ENCODE peak calls at places on chromosomes 13 and 19, in four cellular contexts. H, U, P and Y are unnamed samples.

GRCh38 chr19:17390665-17391370 is 3.2 kb downstream of the CCDC194 start:
- DNase-seq in H (peak; percentile 84), P (peak; percentile 93), U (peak; percentile 92), Y (peak; percentile 84)

GRCh38 chr13:36767276-36767675 is 51.7 kb upstream of the RFXAP start:
- DNase-seq in H (no peak), U (no peak), P (no peak), Y (no peak)

GRCh38 chr13:97492257-97492656 is 58.3 kb downstream of the RAP2A start:
- DNase-seq in H (no peak), U (no peak), P (no peak), Y (no peak)

GRCh38 chr19:4723465-4724251 is at the start of gene DPP9:
- DNase-seq in H (peak; percentile 95), U (peak; percentile 98), P (peak; percentile 98), Y (peak; percentile 98)

GRCh38 chr19:5959260-5960004 is 18.5 kb downstream of the RANBP3 start:
- DNase-seq in P (no peak), U (no peak), H (no peak), Y (no peak)

GRCh38 chr13:24274452-24274971 is 34.9 kb upstream of the C1QTNF9 start:
- DNase-seq in H (no peak), U (no peak), P (no peak), Y (no peak)

GRCh38 chr19:5298502-5298901 is 42.1 kb downstream of the PTPRS start:
- DNase-seq in U (no peak), H (no peak), P (no peak), Y (no peak)

GRCh38 chr13:113066746-113067145 is 38.8 kb upstream of the F7 start:
- DNase-seq in U (no peak), H (no peak), P (no peak), Y (no peak)

GRCh38 chr13:51620165-51620983 is 36.1 kb downstream of the WDFY2 start:
- DNase-seq in H (no peak), P (no peak), U (no peak), Y (no peak)

GRCh38 chr19:13396256-13397080 is 109.8 kb downstream of the CACNA1A start:
- DNase-seq in U (peak; percentile 83), P (peak; percentile 91), H (no peak), Y (peak; percentile 76)

GRCh38 chr19:23957660-23958281 is 43.1 kb downstream of the ZNF726 start:
- DNase-seq in U (peak; percentile 78), P (peak; percentile 91), H (no peak), Y (peak; percentile 84)

GRCh38 chr13:25267715-25268114 is 19.6 kb downstream of the MTMR6 start:
- DNase-seq in U (peak; percentile 9), H (no peak), P (no peak), Y (peak; percentile 2)

GRCh38 chr19:33407716-33408115 is 34.2 kb downstream of the CEBPG start:
- DNase-seq in H (no peak), P (no peak), U (no peak), Y (no peak)

GRCh38 chr19:29832801-29833200 is 21.0 kb downstream of the CCNE1 start:
- DNase-seq in H (no peak), P (no peak), U (no peak), Y (no peak)

GRCh38 chr19:2770055-2771013 is 12.7 kb downstream of the SGTA start:
- DNase-seq in U (no peak), P (no peak), H (no peak), Y (no peak)

GRCh38 chr19:54190942-54191670 is at the start of gene TSEN34:
- DNase-seq in H (peak; percentile 74), U (peak; percentile 88), P (peak; percentile 84), Y (peak; percentile 83)

GRCh38 chr19:48192750-48193149 is 22.3 kb downstream of the ZSWIM9 start:
- DNase-seq in U (no peak), H (no peak), P (no peak), Y (no peak)

GRCh38 chr13:92896842-92897241 is 329.8 kb upstream of the GPC6 start:
- DNase-seq in H (no peak), U (no peak), P (no peak), Y (peak; percentile 14)

GRCh38 chr13:42524487-42525034 is 49.4 kb upstream of the TNFSF11 start:
- DNase-seq in P (peak; percentile 11), U (peak; percentile 19), H (no peak), Y (no peak)

GRCh38 chr19:703651-704446 is 4.9 kb upstream of the PALM start:
- DNase-seq in U (peak; percentile 36), H (peak; percentile 71), P (peak; percentile 23), Y (no peak)

GRCh38 chr19:28469544-28469943 is 743.4 kb downstream of the UQCRFS1 start:
- DNase-seq in U (no peak), P (no peak), H (no peak), Y (no peak)

GRCh38 chr19:18443406-18443805 is 5.5 kb upstream of the ISYNA1 start:
- DNase-seq in U (no peak), H (no peak), P (no peak), Y (no peak)

GRCh38 chr13:66689037-66689619 is 541.0 kb downstream of the PCDH9 start:
- DNase-seq in P (no peak), U (peak; percentile 4), H (no peak), Y (no peak)

GRCh38 chr19:40702337-40703012 is 12.0 kb upstream of the NUMBL start:
- DNase-seq in U (no peak), H (no peak), P (no peak), Y (no peak)

GRCh38 chr19:39045506-39045905 is 13.2 kb upstream of the FBXO27 start:
- DNase-seq in H (no peak), P (no peak), U (no peak), Y (no peak)

GRCh38 chr13:24888291-24888931 is 124.4 kb downstream of the RNF17 start:
- DNase-seq in U (no peak), P (no peak), H (no peak), Y (no peak)

GRCh38 chr19:33040994-33041827 is 23.5 kb downstream of the RHPN2 start:
- DNase-seq in P (peak; percentile 81), H (no peak), U (no peak), Y (no peak)

GRCh38 chr19:53659292-53659691 is 27.5 kb downstream of the DPRX start:
- DNase-seq in U (peak; percentile 6), P (peak; percentile 33), H (no peak), Y (peak; percentile 39)

GRCh38 chr13:27960362-27961226 is 8.5 kb downstream of the CDX2 start:
- DNase-seq in U (peak; percentile 27), H (no peak), P (peak; percentile 18), Y (peak; percentile 4)

GRCh38 chr13:46179576-46180368 is 2.2 kb downstream of the LCP1 start:
- DNase-seq in P (no peak), U (no peak), H (no peak), Y (no peak)

GRCh38 chr19:48319647-48320537 is 5.5 kb upstream of the EMP3 start:
- DNase-seq in U (peak; percentile 79), P (peak; percentile 75), H (peak; percentile 17), Y (peak; percentile 50)